ENCODE peak calls at places on chromosomes 2 and 18, in nine cellular contexts. M is lower leg skin, D is IMR-90, G is neural crest cell, Q is heart left ventricle, K is GM13976, V is bronchial epithelial cell, F is endothelial cell of umbilical vein, H is hepatocyte. X is an unnamed sample.

GRCh38 chr2:8248623-8248957 is 433.3 kb upstream of the ID2 start:
- DNase-seq in M (no peak), D (peak; percentile 39), G (no peak), Q (no peak), K (no peak), V (no peak), F (no peak), H (no peak), X (no peak)

GRCh38 chr2:73983322-73984202 is 1.1 kb upstream of the TET3 start:
- DNase-seq in M (peak; percentile 87), D (no peak), G (peak; percentile 11), Q (no peak), K (no peak), V (peak; percentile 98), F (no peak), H (peak; percentile 91), X (no peak)

GRCh38 chr2:236712304-236712703 is 142.7 kb downstream of the ACKR3 start:
- DNase-seq in M (no peak), D (peak; percentile 23), G (no peak), Q (no peak), K (no peak), V (peak; percentile 45), F (peak; percentile 17), H (no peak), X (no peak)

GRCh38 chr18:59005266-59005665 is 134.4 kb upstream of the SEC11C start:
- DNase-seq in M (no peak), D (peak; percentile 42), G (no peak), Q (peak; percentile 73), K (no peak), V (no peak), F (peak; percentile 30), H (peak; percentile 38), X (no peak)

GRCh38 chr2:214630402-214631035 is 179.0 kb downstream of the BARD1 start:
- DNase-seq in M (no peak), D (peak; percentile 79), G (no peak), Q (no peak), K (no peak), V (peak; percentile 59), F (no peak), H (no peak), X (no peak)

GRCh38 chr2:167890739-167891138 is 356.7 kb downstream of the STK39 start:
- DNase-seq in M (no peak), D (no peak), G (no peak), Q (no peak), K (no peak), V (no peak), F (no peak), H (no peak), X (no peak)

GRCh38 chr2:57330447-57330846 is 716.2 kb upstream of the VRK2 start:
- DNase-seq in M (no peak), D (no peak), G (no peak), Q (no peak), K (no peak), V (peak; percentile 65), F (peak; percentile 4), H (no peak), X (no peak)

GRCh38 chr2:173860566-173860965 is 104.6 kb downstream of the SP3 start:
- DNase-seq in M (no peak), D (no peak), G (no peak), Q (no peak), K (no peak), V (no peak), F (no peak), H (no peak), X (no peak)

GRCh38 chr18:79875531-79875919 is 75.9 kb downstream of the SLC66A2 start:
- DNase-seq in M (no peak), D (no peak), G (no peak), Q (no peak), K (no peak), V (no peak), F (no peak), H (no peak), X (no peak)

GRCh38 chr2:205025580-205026240 is 480.4 kb downstream of the PARD3B start:
- DNase-seq in M (no peak), D (peak; percentile 13), G (no peak), Q (no peak), K (no peak), V (no peak), F (peak; percentile 67), H (no peak), X (no peak)

GRCh38 chr18:25805939-25806338 is 284.5 kb downstream of the SS18 start:
- DNase-seq in M (no peak), D (no peak), G (no peak), Q (no peak), K (no peak), V (no peak), F (no peak), H (no peak), X (no peak)

DNA sequence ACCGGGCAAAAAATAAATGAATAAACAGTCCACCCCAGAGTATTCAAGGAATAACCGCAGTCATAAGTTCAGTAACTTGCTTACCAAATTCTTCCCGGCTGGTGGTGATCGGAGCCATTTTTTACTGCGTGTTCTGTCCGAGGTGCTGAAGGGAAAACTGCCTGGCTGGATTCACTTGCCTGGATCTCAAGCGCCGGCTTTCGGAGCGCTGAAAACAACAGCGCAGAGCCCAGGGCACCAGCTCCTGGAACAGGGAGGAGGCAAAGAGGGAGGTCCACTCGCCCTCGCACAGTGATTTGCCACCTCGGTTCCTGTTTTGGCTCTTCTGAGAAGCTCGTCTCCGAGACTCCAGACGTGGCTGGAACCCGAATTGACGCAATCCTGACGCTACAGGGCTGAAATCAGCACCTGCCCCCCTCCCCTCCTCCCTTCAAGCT is at the start of gene SYT4:
- DNase-seq in M (no peak), D (peak; percentile 7), G (peak; percentile 58), Q (peak; percentile 32), K (no peak), V (peak; percentile 45), F (peak; percentile 19), H (peak; percentile 83), X (no peak)
- TF ChIP-seq CTCF in M (no peak), D (no peak), G (no peak), Q (no peak), K (no peak), V (no peak), F (no peak), H (peak; percentile 4), X (no peak)

DNA sequence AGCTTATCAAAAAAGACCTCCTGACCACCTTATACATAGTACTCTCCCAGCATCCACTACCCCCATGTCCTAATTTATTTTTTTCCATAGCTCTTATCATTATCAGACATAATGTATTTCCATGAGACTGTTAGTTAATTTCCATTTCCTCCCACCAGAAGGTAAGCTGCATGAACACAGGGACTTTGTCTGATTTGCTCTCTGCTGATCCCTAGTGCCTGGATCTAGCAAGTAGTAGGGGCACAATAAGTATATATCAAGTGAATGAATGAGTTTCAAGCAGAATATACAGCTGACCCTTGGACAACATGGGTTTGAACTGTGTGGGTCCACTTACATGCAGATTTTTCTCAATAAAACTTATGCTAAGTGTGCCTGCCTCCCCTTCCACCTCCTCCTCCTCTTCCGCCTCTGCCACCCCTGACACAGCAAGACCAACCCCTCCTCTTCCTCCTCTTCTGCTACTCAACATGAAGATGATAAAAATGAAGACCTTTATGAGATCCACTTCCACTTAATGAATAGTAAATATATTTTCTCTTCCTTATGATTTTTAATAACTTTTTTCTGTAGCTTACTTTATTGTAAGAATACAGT is 53.8 kb downstream of the CTAGE1 start:
- DNase-seq in M (no peak), D (peak; percentile 29), G (no peak), Q (no peak), K (no peak), V (peak; percentile 41), F (peak; percentile 46), H (no peak), X (no peak)
- TF ChIP-seq CTCF in M (no peak), D (peak; percentile 30), G (no peak), Q (peak; percentile 37), K (no peak), V (peak; percentile 23), F (no peak), H (peak; percentile 26), X (peak; percentile 38)

GRCh38 chr18:12374398-12374797 is 2.6 kb downstream of the AFG3L2 start:
- DNase-seq in M (no peak), D (no peak), G (no peak), Q (no peak), K (no peak), V (no peak), F (no peak), H (no peak), X (no peak)

GRCh38 chr18:12376718-12377555 is at the start of gene AFG3L2:
- DNase-seq in M (peak; percentile 100), D (peak; percentile 98), G (peak; percentile 54), Q (peak; percentile 100), K (peak; percentile 99), V (peak; percentile 89), F (peak; percentile 100), H (peak; percentile 84), X (peak; percentile 100)

GRCh38 chr18:12373771-12374116 is 3.3 kb downstream of the AFG3L2 start:
- DNase-seq in M (no peak), D (no peak), G (no peak), Q (no peak), K (no peak), V (no peak), F (no peak), H (no peak), X (no peak)

GRCh38 chr18:12376034-12376717 is 851 bp downstream of the AFG3L2 start:
- DNase-seq in M (peak; percentile 38), D (no peak), G (no peak), Q (peak; percentile 42), K (peak; percentile 49), V (peak; percentile 29), F (peak; percentile 47), H (peak; percentile 39), X (peak; percentile 16)

DNA sequence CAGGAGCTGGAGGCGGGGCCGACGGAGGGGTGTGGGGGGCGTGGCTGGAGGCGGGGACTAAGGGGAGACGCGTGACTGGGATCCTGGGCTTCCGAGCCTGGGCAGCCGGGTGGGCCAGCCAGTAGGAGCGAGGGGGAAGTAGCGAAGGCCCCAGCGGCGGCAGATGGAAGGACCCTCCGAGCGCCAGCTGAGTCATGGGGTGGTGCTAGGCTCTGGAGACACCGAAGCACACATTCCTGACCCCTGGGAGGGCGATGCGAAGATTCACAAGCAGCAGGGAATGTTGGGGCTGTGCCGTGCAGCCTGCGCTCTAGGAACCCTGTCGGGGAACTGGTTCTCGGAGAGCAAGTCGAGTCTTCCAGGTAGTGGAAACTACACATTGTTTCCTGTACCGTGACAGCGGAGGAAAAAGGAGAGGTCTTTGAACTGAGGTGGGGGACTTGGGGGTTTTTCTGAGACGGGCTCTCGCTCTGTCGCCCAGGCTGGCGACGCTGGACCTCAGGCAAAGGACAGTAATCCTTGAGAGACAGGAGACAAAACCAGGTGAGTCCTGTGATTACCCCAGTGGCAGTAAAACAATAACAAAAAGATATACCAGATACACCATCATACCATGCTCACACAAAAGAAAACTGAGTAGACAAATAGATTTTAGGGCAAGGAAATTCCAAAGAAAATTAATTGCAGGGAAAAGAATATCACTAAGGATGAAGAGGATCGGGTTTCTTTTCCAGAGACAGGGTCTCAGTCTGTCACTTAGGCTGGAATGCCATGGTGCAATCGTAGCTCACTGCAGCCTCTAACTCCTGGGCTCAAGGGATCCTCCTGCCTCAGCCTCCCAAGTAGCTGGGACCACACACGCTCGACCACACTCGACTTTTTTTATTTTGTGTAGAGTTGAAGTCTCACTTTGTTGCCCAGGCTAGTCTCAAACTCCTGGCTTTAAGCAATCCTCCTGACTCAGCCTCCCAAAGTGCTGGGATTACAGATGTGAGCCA is 828 bp upstream of the AFG3L2 start:
- DNase-seq in M (no peak), D (no peak), G (peak; percentile 100), Q (no peak), K (no peak), V (no peak), F (no peak), H (peak; percentile 100), X (no peak)
- TF ChIP-seq CTCF in M (no peak), D (peak; percentile 33), G (peak; percentile 52), Q (no peak), K (no peak), V (no peak), F (peak; percentile 48), H (no peak), X (no peak)

GRCh38 chr2:112584134-112584890 is at the start of gene CHCHD5:
- DNase-seq in M (peak; percentile 97), D (peak; percentile 94), G (peak; percentile 79), Q (peak; percentile 94), K (peak; percentile 92), V (peak; percentile 91), F (peak; percentile 94), H (peak; percentile 97), X (peak; percentile 89)
- TF ChIP-seq CTCF in M (no peak), D (peak; percentile 25), G (peak; percentile 42), Q (peak; percentile 36), K (peak; percentile 12), V (peak; percentile 8), F (no peak), H (no peak), X (no peak)

X was measured in natural killer cell.